ENCODE peak calls at places on chromosomes 6 and 20, in seven cellular contexts. W is endothelial cell of umbilical vein, K is heart left ventricle, H is Peyer's patch, L is cardiac fibroblast, Z is bronchial epithelial cell, U is WTC11. J is an unnamed sample.

GRCh38 chr20:13180986-13181889 is 39.8 kb upstream of the ISM1 start:
- DNase-seq in W (no peak), K (no peak), H (no peak), L (no peak), Z (no peak), U (no peak), J (no peak)

GRCh38 chr6:100730001-100730400 is 151.1 kb downstream of the ASCC3 start:
- DNase-seq in W (no peak), K (no peak), H (no peak), L (no peak), Z (no peak), U (no peak), J (no peak)

GRCh38 chr20:32460231-32460630 is 102.1 kb downstream of the ASXL1 start:
- DNase-seq in W (no peak), K (no peak), H (no peak), L (no peak), Z (no peak), U (no peak), J (no peak)

GRCh38 chr20:21511485-21511849 is 2.4 kb downstream of the NKX2-2 start:
- DNase-seq in W (no peak), K (no peak), H (no peak), L (no peak), Z (no peak), U (no peak), J (no peak)

GRCh38 chr6:95431637-95432228 is 145.6 kb upstream of the MANEA start:
- DNase-seq in W (peak), K (no peak), H (no peak), L (peak), Z (peak), U (peak), J (peak)

GRCh38 chr6:77461796-77462195 is 1.5 kb downstream of the HTR1B start:
- DNase-seq in W (peak), K (no peak), H (no peak), L (no peak), Z (no peak), U (no peak), J (no peak)

GRCh38 chr6:138959521-138959920 is 28.5 kb downstream of the REPS1 start:
- DNase-seq in W (no peak), K (no peak), H (no peak), L (peak), Z (peak), U (no peak), J (no peak)

GRCh38 chr6:15350386-15351083 is 104.7 kb downstream of the JARID2 start:
- DNase-seq in W (no peak), K (no peak), H (no peak), L (no peak), Z (no peak), U (no peak), J (no peak)

GRCh38 chr6:109466212-109466923 is 10.8 kb upstream of the MICAL1 start:
- DNase-seq in W (no peak), K (no peak), H (no peak), L (no peak), Z (no peak), U (no peak), J (no peak)

GRCh38 chr20:52105573-52106422 is 85.8 kb downstream of the ZFP64 start:
- DNase-seq in W (peak), K (no peak), H (no peak), L (peak), Z (peak), U (peak), J (no peak)

GRCh38 chr20:9928955-9929354 is 90.1 kb upstream of the PAK5 start:
- DNase-seq in W (no peak), K (no peak), H (no peak), L (no peak), Z (peak), U (no peak), J (no peak)

GRCh38 chr20:32820000-32820697 is 395 bp downstream of the MAPRE1 start:
- DNase-seq in W (peak), K (peak), H (peak), L (peak), Z (no peak), U (peak), J (peak)

GRCh38 chr6:128067446-128068109 is 166.7 kb upstream of the THEMIS start:
- DNase-seq in W (no peak), K (no peak), H (no peak), L (no peak), Z (no peak), U (no peak), J (no peak)

GRCh38 chr20:32003325-32003724 is 6.9 kb upstream of the CCM2L start:
- DNase-seq in W (no peak), K (no peak), H (no peak), L (no peak), Z (no peak), U (no peak), J (no peak)

GRCh38 chr6:69974193-69974592 is 107.8 kb downstream of the COL19A1 start:
- DNase-seq in W (no peak), K (peak), H (no peak), L (peak), Z (peak), U (no peak), J (no peak)

GRCh38 chr20:58694241-58695083 is 1.9 kb downstream of the NPEPL1 start:
- DNase-seq in W (no peak), K (no peak), H (no peak), L (no peak), Z (no peak), U (no peak), J (no peak)

GRCh38 chr6:45231660-45232059 is 96.5 kb upstream of the RUNX2 start:
- DNase-seq in W (no peak), K (no peak), H (no peak), L (no peak), Z (no peak), U (no peak), J (no peak)

GRCh38 chr6:44353336-44353735 is 10.9 kb downstream of the SPATS1 start:
- DNase-seq in W (no peak), K (no peak), H (no peak), L (no peak), Z (peak), U (no peak), J (no peak)

GRCh38 chr20:10558635-10559187 is 115.1 kb downstream of the JAG1 start:
- DNase-seq in W (no peak), K (no peak), H (no peak), L (peak), Z (peak), U (no peak), J (no peak)

GRCh38 chr6:68343901-68344300 is 291.2 kb upstream of the ADGRB3 start:
- DNase-seq in W (no peak), K (no peak), H (no peak), L (peak), Z (peak), U (peak), J (no peak)

GRCh38 chr6:168711049-168711640 is 270.2 kb downstream of the SMOC2 start:
- DNase-seq in W (no peak), K (no peak), H (no peak), L (peak), Z (no peak), U (no peak), J (no peak)

GRCh38 chr6:148983986-148984385 is 237.2 kb downstream of the UST start:
- DNase-seq in W (no peak), K (no peak), H (no peak), L (no peak), Z (no peak), U (no peak), J (no peak)

GRCh38 chr6:112660626-112661025 is 313.5 kb downstream of the RFPL4B start:
- DNase-seq in W (no peak), K (no peak), H (no peak), L (no peak), Z (peak), U (no peak), J (no peak)

GRCh38 chr6:7129784-7130569 is 22.2 kb downstream of the RREB1 start:
- DNase-seq in W (no peak), K (peak), H (no peak), L (peak), Z (peak), U (no peak), J (no peak)

GRCh38 chr6:167295495-167296292 is 4.6 kb downstream of the UNC93A start:
- DNase-seq in W (no peak), K (no peak), H (no peak), L (no peak), Z (no peak), U (no peak), J (no peak)

GRCh38 chr6:169510871-169511270 is 191.0 kb downstream of the WDR27 start:
- DNase-seq in W (no peak), K (no peak), H (no peak), L (peak), Z (no peak), U (no peak), J (no peak)

GRCh38 chr6:107700016-107700335 is 124.1 kb downstream of the SCML4 start:
- DNase-seq in W (no peak), K (no peak), H (no peak), L (no peak), Z (no peak), U (no peak), J (no peak)

GRCh38 chr6:15854378-15854777 is 191.6 kb upstream of the DTNBP1 start:
- DNase-seq in W (no peak), K (no peak), H (no peak), L (no peak), Z (no peak), U (no peak), J (no peak)

GRCh38 chr20:43564455-43564854 is 5.6 kb downstream of the SGK2 start:
- DNase-seq in W (no peak), K (no peak), H (no peak), L (no peak), Z (no peak), U (no peak), J (no peak)

GRCh38 chr20:43565758-43566104 is 6.9 kb downstream of the SGK2 start:
- DNase-seq in W (no peak), K (no peak), H (no peak), L (no peak), Z (no peak), U (no peak), J (no peak)

GRCh38 chr20:43563991-43564390 is 5.2 kb downstream of the SGK2 start:
- DNase-seq in W (no peak), K (no peak), H (no peak), L (no peak), Z (no peak), U (no peak), J (no peak)

GRCh38 chr20:43564993-43565757 is 6.3 kb downstream of the SGK2 start:
- DNase-seq in W (no peak), K (no peak), H (no peak), L (no peak), Z (no peak), U (no peak), J (no peak)

GRCh38 chr20:43563429-43563828 is 4.6 kb downstream of the SGK2 start:
- DNase-seq in W (no peak), K (no peak), H (no peak), L (peak), Z (no peak), U (no peak), J (no peak)
- TF ChIP-seq CTCF in W (peak), K (peak), H (no peak), L (peak), Z (no peak), U (no peak), J (no peak)

GRCh38 chr6:91082311-91082803 is 495.5 kb upstream of the MAP3K7 start:
- DNase-seq in W (no peak), K (no peak), H (no peak), L (no peak), Z (no peak), U (peak), J (no peak)

GRCh38 chr6:91088976-91089375 is 502.1 kb upstream of the MAP3K7 start:
- DNase-seq in W (no peak), K (no peak), H (no peak), L (no peak), Z (no peak), U (no peak), J (no peak)

GRCh38 chr6:91083226-91083625 is 496.4 kb upstream of the MAP3K7 start:
- DNase-seq in W (no peak), K (no peak), H (no peak), L (no peak), Z (no peak), U (no peak), J (no peak)

GRCh38 chr6:91088515-91088914 is 501.6 kb upstream of the MAP3K7 start:
- DNase-seq in W (no peak), K (no peak), H (no peak), L (no peak), Z (no peak), U (no peak), J (no peak)

GRCh38 chr6:91087864-91088263 is 501.0 kb upstream of the MAP3K7 start:
- DNase-seq in W (no peak), K (no peak), H (no peak), L (no peak), Z (no peak), U (no peak), J (no peak)
- TF ChIP-seq CTCF in W (no peak), K (no peak), H (no peak), L (no peak), Z (no peak), U (no peak), J (no peak)

GRCh38 chr6:31728767-31729514 is at the start of gene DDAH2:
- DNase-seq in W (no peak), K (no peak), H (no peak), L (no peak), Z (no peak), U (no peak), J (no peak)

GRCh38 chr6:31730631-31731086 is 1.6 kb upstream of the DDAH2 start:
- DNase-seq in W (no peak), K (no peak), H (no peak), L (no peak), Z (no peak), U (no peak), J (no peak)

GRCh38 chr6:31729515-31729978 is 448 bp upstream of the DDAH2 start:
- DNase-seq in W (peak), K (peak), H (peak), L (peak), Z (peak), U (peak), J (peak)

GRCh38 chr6:31732029-31732428 is 2.9 kb upstream of the DDAH2 start:
- DNase-seq in W (no peak), K (no peak), H (no peak), L (no peak), Z (no peak), U (no peak), J (no peak)

GRCh38 chr6:31729979-31730630 is 1.0 kb upstream of the DDAH2 start:
- DNase-seq in W (peak), K (peak), H (peak), L (peak), Z (peak), U (peak), J (no peak)
- TF ChIP-seq CTCF in W (peak), K (peak), H (no peak), L (no peak), Z (no peak), U (no peak), J (no peak)

GRCh38 chr6:47075168-47075567 is 33.0 kb upstream of the ADGRF1 start:
- DNase-seq in W (no peak), K (no peak), H (no peak), L (no peak), Z (no peak), U (no peak), J (no peak)

GRCh38 chr6:47075741-47076421 is 33.7 kb upstream of the ADGRF1 start:
- DNase-seq in W (no peak), K (no peak), H (no peak), L (no peak), Z (peak), U (no peak), J (no peak)

GRCh38 chr6:47071681-47072080 is 29.5 kb upstream of the ADGRF1 start:
- DNase-seq in W (no peak), K (no peak), H (no peak), L (no peak), Z (no peak), U (no peak), J (peak)

GRCh38 chr6:47072667-47073066 is 30.5 kb upstream of the ADGRF1 start:
- DNase-seq in W (no peak), K (no peak), H (no peak), L (no peak), Z (no peak), U (no peak), J (no peak)

DNA sequence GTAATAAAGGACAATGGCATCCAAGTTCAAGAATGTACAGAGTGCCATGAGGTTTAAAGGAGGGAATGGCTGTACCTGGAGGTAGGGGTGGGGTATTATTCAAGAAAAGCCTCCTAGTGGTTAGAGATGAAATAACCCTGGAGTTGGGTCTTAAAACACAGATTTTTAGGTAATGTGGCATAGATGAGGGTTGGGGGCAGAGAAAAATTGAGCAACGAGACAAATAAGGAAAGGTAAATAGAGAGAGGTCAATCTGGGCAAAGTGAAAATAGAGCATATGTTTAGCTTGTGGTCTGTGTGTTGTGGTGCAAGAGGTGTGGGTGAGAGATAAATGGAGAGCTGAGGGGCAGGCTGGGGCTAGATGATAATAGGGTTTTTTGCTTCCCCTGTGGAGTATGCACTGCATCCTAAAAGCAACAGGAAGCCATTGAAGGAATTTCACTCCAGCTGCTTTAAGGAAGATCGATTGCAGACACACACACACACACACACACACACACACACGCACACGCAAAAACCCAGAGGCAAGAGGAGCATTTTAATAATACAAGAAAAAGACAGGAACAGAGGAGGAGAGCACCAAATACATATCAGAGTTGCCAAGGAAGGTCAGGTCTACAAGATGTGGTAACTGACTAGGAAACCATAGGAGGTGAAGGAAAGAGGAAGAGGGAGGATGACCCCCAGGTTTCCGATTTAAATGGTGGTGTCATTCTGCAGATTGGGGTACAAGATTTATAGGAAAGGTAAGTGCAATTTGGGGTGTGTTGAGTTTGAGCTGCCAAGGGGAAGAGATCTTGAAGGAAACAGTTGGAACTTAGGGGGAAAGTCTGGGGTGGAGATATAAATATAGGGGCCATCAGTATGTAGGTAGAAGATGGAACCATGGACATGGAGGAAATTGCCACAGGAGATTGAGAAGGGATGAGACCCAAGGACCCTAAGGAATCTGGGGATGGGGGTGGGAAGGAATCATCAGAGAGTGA is 31.3 kb upstream of the ADGRF1 start:
- DNase-seq in W (no peak), K (no peak), H (no peak), L (no peak), Z (peak), U (no peak), J (no peak)
- TF ChIP-seq CTCF in W (peak), K (peak), H (no peak), L (peak), Z (peak), U (peak), J (peak)

DNA sequence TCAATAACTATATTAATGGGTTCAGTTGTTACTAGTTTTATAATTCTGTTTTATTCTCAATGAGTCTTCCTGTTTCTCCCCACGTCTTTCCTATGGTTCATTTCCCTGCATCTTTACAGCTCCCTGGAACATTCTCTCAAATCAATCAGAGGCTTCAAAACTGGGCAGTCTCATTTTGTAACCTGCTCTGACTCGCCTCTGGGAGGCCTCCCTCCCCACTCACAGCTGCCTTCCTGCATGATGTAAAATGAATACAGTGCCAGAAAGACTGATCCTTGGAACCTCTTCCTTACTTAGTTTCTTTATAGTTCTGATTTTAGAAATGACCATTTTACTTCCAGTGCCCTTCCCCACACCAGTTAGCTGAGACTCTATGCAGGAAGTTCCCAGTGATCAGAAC is 103.9 kb downstream of the ESR1 start:
- DNase-seq in W (no peak), K (no peak), H (no peak), L (peak), Z (peak), U (no peak), J (no peak)
- TF ChIP-seq CTCF in W (no peak), K (no peak), H (no peak), L (peak), Z (peak), U (no peak), J (no peak)

GRCh38 chr20:3238616-3239025 is 369 bp downstream of the SLC4A11 start:
- DNase-seq in W (no peak), K (no peak), H (peak), L (peak), Z (peak), U (peak), J (no peak)
- TF ChIP-seq CTCF in W (no peak), K (no peak), H (no peak), L (no peak), Z (no peak), U (no peak), J (no peak)

GRCh38 chr6:4972438-4972837 is 31.4 kb downstream of the RPP40 start:
- DNase-seq in W (no peak), K (no peak), H (no peak), L (no peak), Z (no peak), U (no peak), J (no peak)

GRCh38 chr6:4971851-4972250 is 32.0 kb downstream of the RPP40 start:
- DNase-seq in W (no peak), K (no peak), H (no peak), L (no peak), Z (no peak), U (no peak), J (no peak)

GRCh38 chr6:4970739-4971395 is 33.0 kb downstream of the RPP40 start:
- DNase-seq in W (no peak), K (no peak), H (no peak), L (no peak), Z (no peak), U (no peak), J (no peak)

GRCh38 chr6:4967301-4968030 is 36.4 kb downstream of the RPP40 start:
- DNase-seq in W (no peak), K (no peak), H (no peak), L (peak), Z (no peak), U (no peak), J (no peak)

GRCh38 chr6:4969609-4970285 is 34.1 kb downstream of the RPP40 start:
- DNase-seq in W (no peak), K (no peak), H (no peak), L (no peak), Z (no peak), U (no peak), J (no peak)
- TF ChIP-seq CTCF in W (no peak), K (no peak), H (no peak), L (no peak), Z (no peak), U (no peak), J (no peak)

GRCh38 chr6:57221191-57221935 is 744 bp downstream of the RAB23 start:
- DNase-seq in W (peak), K (peak), H (peak), L (peak), Z (peak), U (peak), J (no peak)

GRCh38 chr6:57220083-57220703 is 1.9 kb downstream of the RAB23 start:
- DNase-seq in W (no peak), K (no peak), H (no peak), L (peak), Z (no peak), U (no peak), J (no peak)

GRCh38 chr6:57215260-57215659 is 6.8 kb downstream of the RAB23 start:
- DNase-seq in W (no peak), K (no peak), H (no peak), L (no peak), Z (no peak), U (no peak), J (no peak)

GRCh38 chr6:57217270-57217669 is 4.8 kb downstream of the RAB23 start:
- DNase-seq in W (no peak), K (no peak), H (no peak), L (no peak), Z (no peak), U (no peak), J (no peak)

GRCh38 chr6:57216235-57217101 is 5.6 kb downstream of the RAB23 start:
- DNase-seq in W (no peak), K (peak), H (no peak), L (peak), Z (no peak), U (no peak), J (no peak)
- TF ChIP-seq CTCF in W (no peak), K (no peak), H (peak), L (no peak), Z (no peak), U (no peak), J (no peak)